ENCODE peak calls at places on chromosomes 4 and X, in six cellular contexts. One of them, this sample, is unnamed.

GRCh38 chr4:101942891-101943290 is 152.4 kb downstream of the BANK1 start:
- DNase-seq in activated T-helper 1 cell treated with anti-CD3 and anti-CD28 coated beads, Interleukin-2, amount 50 U/mL, for 16 hours: no peak
- DNase-seq in fibroblast of the aortic adventitia: no peak
- DNase-seq in GM13976: no peak
- DNase-seq in hippocampal formation: no peak
- DNase-seq in ELF-1: no peak
- DNase-seq in this sample: no peak

GRCh38 chr4:176150283-176150682 is 45.1 kb downstream of the SPATA4 start:
- DNase-seq in GM13976: no peak
- DNase-seq in hippocampal formation: no peak
- DNase-seq in fibroblast of the aortic adventitia: peak
- DNase-seq in ELF-1: no peak
- DNase-seq in activated T-helper 1 cell treated with anti-CD3 and anti-CD28 coated beads, Interleukin-2, amount 50 U/mL, for 16 hours: no peak
- DNase-seq in this sample: no peak

GRCh38 chr4:11271263-11271662 is 157.4 kb downstream of the HS3ST1 start:
- DNase-seq in ELF-1: no peak
- DNase-seq in activated T-helper 1 cell treated with anti-CD3 and anti-CD28 coated beads, Interleukin-2, amount 50 U/mL, for 16 hours: no peak
- DNase-seq in fibroblast of the aortic adventitia: no peak
- DNase-seq in GM13976: no peak
- DNase-seq in hippocampal formation: no peak
- DNase-seq in this sample: no peak

GRCh38 chr4:184409911-184410692 is 64.2 kb downstream of the IRF2 start:
- DNase-seq in ELF-1: no peak
- DNase-seq in GM13976: no peak
- DNase-seq in hippocampal formation: no peak
- DNase-seq in fibroblast of the aortic adventitia: no peak
- DNase-seq in activated T-helper 1 cell treated with anti-CD3 and anti-CD28 coated beads, Interleukin-2, amount 50 U/mL, for 16 hours: no peak
- DNase-seq in this sample: no peak

GRCh38 chrX:48472851-48473717 is 2.9 kb upstream of the FTSJ1 start:
- DNase-seq in ELF-1: peak
- DNase-seq in GM13976: no peak
- DNase-seq in activated T-helper 1 cell treated with anti-CD3 and anti-CD28 coated beads, Interleukin-2, amount 50 U/mL, for 16 hours: no peak
- DNase-seq in hippocampal formation: no peak
- DNase-seq in fibroblast of the aortic adventitia: no peak
- DNase-seq in this sample: no peak

GRCh38 chrX:57900961-57901360 is 9.3 kb downstream of the ZXDA start:
- DNase-seq in GM13976: no peak
- DNase-seq in fibroblast of the aortic adventitia: peak
- DNase-seq in ELF-1: no peak
- DNase-seq in hippocampal formation: no peak
- DNase-seq in activated T-helper 1 cell treated with anti-CD3 and anti-CD28 coated beads, Interleukin-2, amount 50 U/mL, for 16 hours: no peak
- DNase-seq in this sample: no peak

GRCh38 chr4:135197650-135198049 is 996.1 kb upstream of the PABPC4L start:
- DNase-seq in fibroblast of the aortic adventitia: no peak
- DNase-seq in ELF-1: no peak
- DNase-seq in activated T-helper 1 cell treated with anti-CD3 and anti-CD28 coated beads, Interleukin-2, amount 50 U/mL, for 16 hours: no peak
- DNase-seq in GM13976: no peak
- DNase-seq in hippocampal formation: no peak
- DNase-seq in this sample: no peak

GRCh38 chrX:90026730-90027129 is 105.0 kb downstream of the TGIF2LX start:
- DNase-seq in activated T-helper 1 cell treated with anti-CD3 and anti-CD28 coated beads, Interleukin-2, amount 50 U/mL, for 16 hours: no peak
- DNase-seq in GM13976: no peak
- DNase-seq in ELF-1: no peak
- DNase-seq in fibroblast of the aortic adventitia: no peak
- DNase-seq in hippocampal formation: no peak
- DNase-seq in this sample: no peak

GRCh38 chrX:109774706-109775105 is 41.6 kb upstream of the ACSL4 start:
- DNase-seq in fibroblast of the aortic adventitia: peak
- DNase-seq in GM13976: peak
- DNase-seq in ELF-1: no peak
- DNase-seq in hippocampal formation: no peak
- DNase-seq in activated T-helper 1 cell treated with anti-CD3 and anti-CD28 coated beads, Interleukin-2, amount 50 U/mL, for 16 hours: no peak
- DNase-seq in this sample: no peak

GRCh38 chr4:185721190-185721948 is 90.6 kb downstream of the SORBS2 start:
- DNase-seq in hippocampal formation: no peak
- DNase-seq in fibroblast of the aortic adventitia: peak
- DNase-seq in ELF-1: no peak
- DNase-seq in activated T-helper 1 cell treated with anti-CD3 and anti-CD28 coated beads, Interleukin-2, amount 50 U/mL, for 16 hours: no peak
- DNase-seq in GM13976: no peak
- DNase-seq in this sample: no peak

GRCh38 chr4:73740353-73740778 is at the start of gene CXCL8:
- DNase-seq in hippocampal formation: peak
- DNase-seq in activated T-helper 1 cell treated with anti-CD3 and anti-CD28 coated beads, Interleukin-2, amount 50 U/mL, for 16 hours: no peak
- DNase-seq in ELF-1: no peak
- DNase-seq in GM13976: no peak
- DNase-seq in fibroblast of the aortic adventitia: peak
- DNase-seq in this sample: no peak

GRCh38 chr4:119068529-119068962 is 67.1 kb upstream of the MYOZ2 start:
- DNase-seq in fibroblast of the aortic adventitia: no peak
- DNase-seq in hippocampal formation: no peak
- DNase-seq in ELF-1: peak
- DNase-seq in GM13976: no peak
- DNase-seq in activated T-helper 1 cell treated with anti-CD3 and anti-CD28 coated beads, Interleukin-2, amount 50 U/mL, for 16 hours: no peak
- DNase-seq in this sample: no peak

GRCh38 chrX:37454537-37455285 is 105.5 kb downstream of the PRRG1 start:
- DNase-seq in ELF-1: no peak
- DNase-seq in GM13976: no peak
- DNase-seq in activated T-helper 1 cell treated with anti-CD3 and anti-CD28 coated beads, Interleukin-2, amount 50 U/mL, for 16 hours: no peak
- DNase-seq in hippocampal formation: no peak
- DNase-seq in fibroblast of the aortic adventitia: peak
- DNase-seq in this sample: no peak

GRCh38 chr4:87144346-87144745 is 76.1 kb downstream of the KLHL8 start:
- DNase-seq in GM13976: no peak
- DNase-seq in activated T-helper 1 cell treated with anti-CD3 and anti-CD28 coated beads, Interleukin-2, amount 50 U/mL, for 16 hours: no peak
- DNase-seq in ELF-1: no peak
- DNase-seq in fibroblast of the aortic adventitia: no peak
- DNase-seq in hippocampal formation: no peak
- DNase-seq in this sample: no peak

GRCh38 chr4:16029329-16029728 is 54.5 kb downstream of the PROM1 start:
- DNase-seq in hippocampal formation: no peak
- DNase-seq in fibroblast of the aortic adventitia: peak
- DNase-seq in activated T-helper 1 cell treated with anti-CD3 and anti-CD28 coated beads, Interleukin-2, amount 50 U/mL, for 16 hours: no peak
- DNase-seq in GM13976: no peak
- DNase-seq in ELF-1: no peak
- DNase-seq in this sample: no peak

GRCh38 chr4:88791274-88791673 is 93.6 kb upstream of the NAP1L5 start:
- DNase-seq in GM13976: no peak
- DNase-seq in activated T-helper 1 cell treated with anti-CD3 and anti-CD28 coated beads, Interleukin-2, amount 50 U/mL, for 16 hours: no peak
- DNase-seq in ELF-1: no peak
- DNase-seq in fibroblast of the aortic adventitia: peak
- DNase-seq in hippocampal formation: no peak
- DNase-seq in this sample: no peak

This sample was measured in caudate nucleus.